ENCODE peak calls at places on chromosomes 13 and 19, in five cellular contexts. A, B, G, H and Z are unnamed samples.

GRCh38 chr13:21583496-21583895 is 20.5 kb downstream of the MICU2 start:
- DNase-seq in A (no peak), B (no peak), G (peak), H (no peak), Z (no peak)

GRCh38 chr13:114142640-114143490 is 10.4 kb upstream of the RASA3 start:
- DNase-seq in A (no peak), B (peak), G (no peak), H (no peak), Z (peak)

GRCh38 chr13:86567119-86567518 is 767.9 kb upstream of the SLITRK6 start:
- DNase-seq in A (no peak), B (no peak), G (no peak), H (no peak), Z (peak)

GRCh38 chr19:46217476-46217875 is 12.1 kb upstream of the IGFL1 start:
- DNase-seq in A (no peak), B (no peak), G (no peak), H (no peak), Z (no peak)

GRCh38 chr13:26707122-26708006 is 53.2 kb downstream of the GPR12 start:
- DNase-seq in A (no peak), B (peak), G (no peak), H (peak), Z (peak)

GRCh38 chr13:25085125-25085742 is 10.7 kb upstream of the PABPC3 start:
- DNase-seq in A (no peak), B (no peak), G (no peak), H (peak), Z (peak)

GRCh38 chr13:41071775-41072174 is 10.5 kb downstream of the WBP4 start:
- DNase-seq in A (no peak), B (no peak), G (no peak), H (no peak), Z (no peak)

GRCh38 chr13:30466358-30466714 is 600 bp upstream of the HMGB1 start:
- DNase-seq in A (no peak), B (no peak), G (no peak), H (no peak), Z (peak)

GRCh38 chr13:62003452-62003851 is 587.8 kb upstream of the PCDH20 start:
- DNase-seq in A (no peak), B (no peak), G (no peak), H (no peak), Z (no peak)

GRCh38 chr19:18718846-18719458 is 35.5 kb downstream of the CRTC1 start:
- DNase-seq in A (no peak), B (no peak), G (no peak), H (no peak), Z (no peak)

GRCh38 chr19:42445948-42446347 is 3.2 kb upstream of the CXCL17 start:
- DNase-seq in A (no peak), B (no peak), G (no peak), H (no peak), Z (no peak)

GRCh38 chr19:12918253-12918652 is 840 bp downstream of the SYCE2 start:
- DNase-seq in A (no peak), B (no peak), G (no peak), H (no peak), Z (no peak)

GRCh38 chr13:30364876-30365275 is 57.4 kb upstream of the UBE2L5 start:
- DNase-seq in A (no peak), B (no peak), G (no peak), H (no peak), Z (no peak)

GRCh38 chr19:16682539-16682938 is 21.6 kb downstream of the TMEM38A start:
- DNase-seq in A (no peak), B (no peak), G (no peak), H (no peak), Z (no peak)

GRCh38 chr19:56350416-56351045 is 35.9 kb upstream of the ZSCAN5A start:
- DNase-seq in A (peak), B (peak), G (no peak), H (peak), Z (peak)

GRCh38 chr19:18290250-18291018 is 9.0 kb upstream of the JUND start:
- DNase-seq in A (no peak), B (peak), G (no peak), H (no peak), Z (no peak)

GRCh38 chr13:90793261-90793785 is 554.2 kb upstream of the MIR17HG start:
- DNase-seq in A (no peak), B (no peak), G (no peak), H (no peak), Z (no peak)

GRCh38 chr13:33229446-33230177 is 55.9 kb downstream of the STARD13 start:
- DNase-seq in A (no peak), B (no peak), G (no peak), H (peak), Z (peak)

GRCh38 chr19:16000024-16000687 is 51.3 kb downstream of the OR10H4 start:
- DNase-seq in A (no peak), B (no peak), G (no peak), H (no peak), Z (no peak)

GRCh38 chr19:46211201-46211881 is 18.2 kb upstream of the IGFL1 start:
- DNase-seq in A (no peak), B (no peak), G (no peak), H (no peak), Z (no peak)

GRCh38 chr13:59483441-59484116 is 680.1 kb downstream of the DIAPH3 start:
- DNase-seq in A (no peak), B (no peak), G (no peak), H (no peak), Z (no peak)

GRCh38 chr13:32745509-32745908 is 159.3 kb downstream of the PDS5B start:
- DNase-seq in A (no peak), B (no peak), G (no peak), H (no peak), Z (no peak)

GRCh38 chr13:110396913-110397379 is 89.9 kb downstream of the COL4A2 start:
- DNase-seq in A (peak), B (no peak), G (peak), H (no peak), Z (no peak)

GRCh38 chr13:20416223-20416622 is 109.4 kb downstream of the CRYL1 start:
- DNase-seq in A (no peak), B (no peak), G (no peak), H (no peak), Z (no peak)

GRCh38 chr13:26813626-26814348 is 53.2 kb upstream of the GPR12 start:
- DNase-seq in A (no peak), B (no peak), G (no peak), H (no peak), Z (no peak)

GRCh38 chr13:101529419-101529818 is 76.9 kb downstream of the ITGBL1 start:
- DNase-seq in A (no peak), B (no peak), G (peak), H (no peak), Z (no peak)

GRCh38 chr19:45771331-45771933 is 2.4 kb upstream of the SIX5 start:
- DNase-seq in A (peak), B (no peak), G (no peak), H (no peak), Z (no peak)

GRCh38 chr19:46198756-46199155 is 30.8 kb upstream of the IGFL1 start:
- DNase-seq in A (no peak), B (no peak), G (no peak), H (no peak), Z (no peak)

GRCh38 chr13:55563267-55563666 is 1577.5 kb upstream of the PRR20A start:
- DNase-seq in A (no peak), B (no peak), G (no peak), H (no peak), Z (no peak)